ENCODE peak calls at places on chromosomes 16 and 17, in nine cellular contexts. P is cardiac muscle cell, C is transverse colon, F is tibial artery, G is psoas muscle, A is stomach, O is tibial nerve, N is left ventricle myocardium inferior, Q is gastrocnemius medialis. S is an unnamed sample. For H3K9me3 and H3K27me3, the result is how much of the 10 kb centered on the place peaks cover.

GRCh38 chr16:63998-64913 is 8.2 kb downstream of the RHBDF1 start:
- DNase-seq in P (no peak), C (no peak), F (no peak), G (peak), A (peak), O (no peak), N (no peak), Q (peak), S (no peak)

GRCh38 chr17:37790153-37790552 is 45.3 kb upstream of the HNF1B start:
- DNase-seq in P (no peak), C (no peak), F (no peak), G (no peak), A (no peak), O (no peak), N (no peak), Q (no peak), S (no peak)

GRCh38 chr16:51355195-51355594 is 204.1 kb upstream of the SALL1 start:
- DNase-seq in P (no peak), C (no peak), F (no peak), G (no peak), A (no peak), O (no peak), N (no peak), Q (no peak), S (no peak)

GRCh38 chr17:11264183-11264871 is 23.3 kb downstream of the SHISA6 start:
- DNase-seq in P (no peak), C (no peak), F (no peak), G (no peak), A (no peak), O (no peak), N (no peak), Q (no peak), S (no peak)

GRCh38 chr16:16092925-16093624 is 130.2 kb downstream of the ABCC6 start:
- DNase-seq in P (peak), C (no peak), F (no peak), G (no peak), A (peak), O (no peak), N (no peak), Q (no peak), S (no peak)

GRCh38 chr17:50033316-50033715 is 22.6 kb upstream of the ITGA3 start:
- DNase-seq in P (peak), C (no peak), F (peak), G (no peak), A (peak), O (no peak), N (no peak), Q (no peak), S (no peak)

GRCh38 chr16:87422106-87422505 is 30.0 kb downstream of the MAP1LC3B start:
- DNase-seq in P (no peak), C (no peak), F (no peak), G (no peak), A (no peak), O (no peak), N (no peak), Q (no peak), S (no peak)

GRCh38 chr17:56149266-56150036 is 3.8 kb upstream of the ANKFN1 start:
- DNase-seq in P (no peak), C (no peak), F (no peak), G (no peak), A (no peak), O (no peak), N (no peak), Q (no peak), S (no peak)

GRCh38 chr17:56976941-56977570 is 875 bp upstream of the SCPEP1 start:
- DNase-seq in P (peak), C (no peak), F (no peak), G (no peak), A (no peak), O (no peak), N (no peak), Q (no peak), S (no peak)

GRCh38 chr17:17860761-17861107 is 23.9 kb upstream of the SREBF1 start:
- DNase-seq in P (no peak), C (no peak), F (no peak), G (no peak), A (no peak), O (no peak), N (no peak), Q (no peak), S (no peak)

GRCh38 chr17:51371732-51372151 is 111.4 kb downstream of the UTP18 start:
- DNase-seq in P (peak), C (no peak), F (peak), G (no peak), A (no peak), O (no peak), N (no peak), Q (no peak), S (no peak)

GRCh38 chr17:17911003-17911613 is 61.1 kb downstream of the TOM1L2 start:
- DNase-seq in P (no peak), C (no peak), F (no peak), G (no peak), A (no peak), O (no peak), N (no peak), Q (no peak), S (no peak)

GRCh38 chr17:61279476-61280145 is 120.0 kb upstream of the TBX2 start:
- DNase-seq in P (no peak), C (no peak), F (no peak), G (no peak), A (no peak), O (no peak), N (no peak), Q (no peak), S (no peak)

GRCh38 chr16:46822270-46822669 is 8.7 kb downstream of the C16orf87 start:
- DNase-seq in P (peak), C (no peak), F (no peak), G (no peak), A (no peak), O (no peak), N (no peak), Q (no peak), S (no peak)

GRCh38 chr17:16945141-16945493 is 26.8 kb downstream of the TNFRSF13B start:
- DNase-seq in P (no peak), C (no peak), F (no peak), G (no peak), A (no peak), O (no peak), N (no peak), Q (no peak), S (no peak)

GRCh38 chr17:43671755-43672502 is 10.2 kb upstream of the MEOX1 start:
- DNase-seq in P (no peak), C (no peak), F (no peak), G (no peak), A (no peak), O (no peak), N (no peak), Q (no peak), S (no peak)

GRCh38 chr17:81097943-81098308 is 63.0 kb downstream of the BAIAP2 start:
- DNase-seq in P (no peak), C (peak), F (peak), G (peak), A (no peak), O (no peak), N (peak), Q (no peak), S (no peak)

GRCh38 chr17:70137451-70138230 is 31.7 kb upstream of the KCNJ2 start:
- DNase-seq in P (peak), C (peak), F (peak), G (peak), A (no peak), O (peak), N (no peak), Q (peak), S (peak)

GRCh38 chr17:1299729-1300579 is 20.5 kb downstream of the TRARG1 start:
- DNase-seq in P (no peak), C (no peak), F (no peak), G (no peak), A (no peak), O (no peak), N (peak), Q (peak), S (no peak)

GRCh38 chr17:41496803-41497484 is 7.2 kb upstream of the KRT36 start:
- DNase-seq in P (peak), C (peak), F (peak), G (peak), A (peak), O (no peak), N (peak), Q (peak), S (no peak)

GRCh38 chr16:82629441-82630027 is 2.8 kb downstream of the CDH13 start:
- DNase-seq in P (peak), C (no peak), F (no peak), G (no peak), A (no peak), O (no peak), N (no peak), Q (no peak), S (no peak)

GRCh38 chr17:18860161-18860972 is 2.4 kb downstream of the PRPSAP2 start:
- DNase-seq in P (no peak), C (no peak), F (no peak), G (no peak), A (no peak), O (no peak), N (no peak), Q (no peak), S (no peak)

GRCh38 chr16:1527836-1528811 is 5.3 kb upstream of the TMEM204 start:
- DNase-seq in P (peak), C (no peak), F (no peak), G (peak), A (no peak), O (no peak), N (peak), Q (no peak), S (no peak)

GRCh38 chr17:79930786-79931516 is 91.7 kb upstream of the CBX4 start:
- DNase-seq in P (no peak), C (no peak), F (no peak), G (no peak), A (no peak), O (no peak), N (no peak), Q (no peak), S (no peak)

GRCh38 chr17:64741038-64741641 is 79.0 kb upstream of the SMURF2 start:
- DNase-seq in P (peak), C (no peak), F (peak), G (no peak), A (peak), O (no peak), N (no peak), Q (no peak), S (no peak)

GRCh38 chr17:81550285-81550684 is 1.9 kb downstream of the FAAP100 start:
- DNase-seq in P (no peak), C (no peak), F (no peak), G (peak), A (no peak), O (no peak), N (no peak), Q (no peak), S (no peak)

GRCh38 chr16:3223913-3224515 is 10.9 kb downstream of the ZNF200 start:
- DNase-seq in P (no peak), C (no peak), F (no peak), G (no peak), A (no peak), O (no peak), N (no peak), Q (no peak), S (no peak)
- H3K9me3 ChIP-seq in P (under half), C (half or more), F (half or more), G (half or more), A (half or more), O (half or more), N (half or more), Q (under half), S (half or more)

DNA sequence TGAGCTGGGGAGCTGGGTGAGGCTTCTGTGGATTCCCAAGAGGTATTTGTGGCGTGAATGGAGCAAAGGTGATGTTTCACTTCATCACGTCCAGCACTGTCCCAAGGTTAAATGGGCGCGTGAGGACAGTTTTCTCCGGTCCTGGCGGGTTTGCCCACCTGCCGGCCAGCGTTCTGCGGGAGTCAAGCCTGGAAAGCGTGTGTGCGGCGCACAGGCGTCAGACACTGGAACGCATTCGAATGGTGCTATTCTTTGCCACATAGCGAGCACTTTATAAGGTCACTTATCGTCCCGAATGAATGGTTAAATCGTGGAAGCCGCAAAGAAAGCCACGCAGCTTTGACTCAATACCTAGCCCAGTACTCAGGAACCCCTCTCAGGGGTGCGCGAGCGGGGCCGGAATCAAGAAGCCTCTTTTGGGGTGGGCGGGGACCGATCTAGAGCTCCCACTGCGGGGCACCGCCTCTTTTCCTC is 446 bp upstream of the PSMD11 start:
- DNase-seq in P (no peak), C (no peak), F (no peak), G (no peak), A (no peak), O (no peak), N (no peak), Q (no peak), S (no peak)
- TF ChIP-seq CTCF in P (no peak), C (peak), F (no peak), G (no peak), A (no peak), O (no peak), N (no peak), Q (no peak), S (no peak)

GRCh38 chr16:27067138-27067537 is 411 bp downstream of the C16orf82 start:
- DNase-seq in P (no peak), C (no peak), F (no peak), G (no peak), A (no peak), O (no peak), N (no peak), Q (no peak), S (no peak)
- H3K27me3 ChIP-seq in P (under half), C (under half), F (under half), G (under half), A (under half), O (under half), N (half or more), Q (under half), S (under half)

GRCh38 chr16:17302620-17303019 is 168.1 kb downstream of the XYLT1 start:
- DNase-seq in P (no peak), C (no peak), F (no peak), G (no peak), A (no peak), O (no peak), N (no peak), Q (no peak), S (no peak)

GRCh38 chr16:17301593-17302135 is 169.1 kb downstream of the XYLT1 start:
- DNase-seq in P (no peak), C (peak), F (no peak), G (no peak), A (peak), O (no peak), N (no peak), Q (peak), S (no peak)

GRCh38 chr16:17303101-17303500 is 167.7 kb downstream of the XYLT1 start:
- DNase-seq in P (no peak), C (peak), F (no peak), G (no peak), A (peak), O (no peak), N (no peak), Q (no peak), S (no peak)

GRCh38 chr16:17301184-17301583 is 169.6 kb downstream of the XYLT1 start:
- DNase-seq in P (no peak), C (no peak), F (no peak), G (no peak), A (no peak), O (no peak), N (no peak), Q (no peak), S (no peak)

GRCh38 chr16:17302213-17302612 is 168.5 kb downstream of the XYLT1 start:
- DNase-seq in P (no peak), C (no peak), F (no peak), G (no peak), A (no peak), O (no peak), N (no peak), Q (no peak), S (no peak)
- H3K9me3 ChIP-seq in P (under half), C (under half), F (under half), G (under half), A (under half), O (under half), N (under half), Q (under half), S (under half)

GRCh38 chr16:57722651-57723050 is 12.9 kb upstream of the KATNB1 start:
- DNase-seq in P (no peak), C (no peak), F (no peak), G (no peak), A (no peak), O (no peak), N (no peak), Q (no peak), S (no peak)

GRCh38 chr16:57724541-57724940 is 11.0 kb upstream of the KATNB1 start:
- DNase-seq in P (no peak), C (no peak), F (no peak), G (no peak), A (no peak), O (no peak), N (no peak), Q (no peak), S (no peak)

GRCh38 chr16:57721356-57721755 is 14.2 kb upstream of the KATNB1 start:
- DNase-seq in P (no peak), C (no peak), F (no peak), G (no peak), A (no peak), O (no peak), N (no peak), Q (no peak), S (no peak)

GRCh38 chr16:57721765-57722499 is 13.6 kb upstream of the KATNB1 start:
- DNase-seq in P (no peak), C (no peak), F (no peak), G (no peak), A (no peak), O (no peak), N (no peak), Q (no peak), S (no peak)

GRCh38 chr16:57723170-57723569 is 12.4 kb upstream of the KATNB1 start:
- DNase-seq in P (peak), C (no peak), F (no peak), G (no peak), A (no peak), O (no peak), N (no peak), Q (no peak), S (no peak)
- TF ChIP-seq CTCF in P (peak), C (no peak), F (no peak), G (no peak), A (no peak), O (no peak), N (no peak), Q (no peak), S (no peak)